ENCODE peak calls at places on chromosomes 13 and 19, in eight cellular contexts. One of them, this sample, is unnamed.
A peak's percentile ranks its signal among the peaks of the same experiment; 100 is the strongest.

GRCh38 chr19:52778811-52779210 is 7.8 kb downstream of the ZNF600 start:
- DNase-seq in SK-MEL-5: no peak
- DNase-seq in sigmoid colon: no peak
- DNase-seq in B cell: no peak
- DNase-seq in NCI-H2081: no peak
- DNase-seq in EL: peak; percentile 9
- DNase-seq in foreskin fibroblast: no peak
- DNase-seq in astrocyte of the cerebellum: no peak
- DNase-seq in this sample: no peak

GRCh38 chr19:29259153-29259552 is 46.2 kb upstream of the UQCRFS1 start:
- DNase-seq in SK-MEL-5: peak; percentile 45
- DNase-seq in sigmoid colon: no peak
- DNase-seq in B cell: no peak
- DNase-seq in NCI-H2081: no peak
- DNase-seq in EL: no peak
- DNase-seq in foreskin fibroblast: peak; percentile 3
- DNase-seq in astrocyte of the cerebellum: no peak
- DNase-seq in this sample: no peak

GRCh38 chr13:35496011-35496410 is 19.5 kb upstream of the MAB21L1 start:
- DNase-seq in SK-MEL-5: no peak
- DNase-seq in sigmoid colon: no peak
- DNase-seq in B cell: no peak
- DNase-seq in NCI-H2081: no peak
- DNase-seq in EL: no peak
- DNase-seq in foreskin fibroblast: no peak
- DNase-seq in astrocyte of the cerebellum: no peak
- DNase-seq in this sample: no peak

GRCh38 chr13:113220141-113220598 is 10.8 kb downstream of the CUL4A start:
- DNase-seq in SK-MEL-5: no peak
- DNase-seq in sigmoid colon: no peak
- DNase-seq in B cell: no peak
- DNase-seq in NCI-H2081: no peak
- DNase-seq in EL: no peak
- DNase-seq in foreskin fibroblast: no peak
- DNase-seq in astrocyte of the cerebellum: no peak
- DNase-seq in this sample: no peak

GRCh38 chr13:51601601-51602348 is 17.5 kb downstream of the WDFY2 start:
- DNase-seq in SK-MEL-5: no peak
- DNase-seq in sigmoid colon: no peak
- DNase-seq in B cell: no peak
- DNase-seq in NCI-H2081: no peak
- DNase-seq in EL: no peak
- DNase-seq in foreskin fibroblast: no peak
- DNase-seq in astrocyte of the cerebellum: no peak
- DNase-seq in this sample: no peak

GRCh38 chr13:20353973-20354372 is 121.9 kb upstream of the GJB6 start:
- DNase-seq in SK-MEL-5: peak; percentile 31
- DNase-seq in sigmoid colon: no peak
- DNase-seq in B cell: no peak
- DNase-seq in NCI-H2081: no peak
- DNase-seq in EL: peak; percentile 34
- DNase-seq in foreskin fibroblast: peak; percentile 53
- DNase-seq in astrocyte of the cerebellum: no peak
- DNase-seq in this sample: no peak

GRCh38 chr13:50866817-50867640 is 23.5 kb upstream of the DLEU7 start:
- DNase-seq in SK-MEL-5: no peak
- DNase-seq in sigmoid colon: no peak
- DNase-seq in B cell: no peak
- DNase-seq in NCI-H2081: no peak
- DNase-seq in EL: no peak
- DNase-seq in foreskin fibroblast: no peak
- DNase-seq in astrocyte of the cerebellum: no peak
- DNase-seq in this sample: no peak

GRCh38 chr13:47463726-47464125 is 537.3 kb downstream of the SUCLA2 start:
- DNase-seq in SK-MEL-5: no peak
- DNase-seq in sigmoid colon: no peak
- DNase-seq in B cell: no peak
- DNase-seq in NCI-H2081: no peak
- DNase-seq in EL: peak; percentile 78
- DNase-seq in foreskin fibroblast: peak; percentile 42
- DNase-seq in astrocyte of the cerebellum: no peak
- DNase-seq in this sample: no peak

GRCh38 chr19:33740811-33741396 is 55.8 kb upstream of the KCTD15 start:
- DNase-seq in SK-MEL-5: peak; percentile 30
- DNase-seq in sigmoid colon: no peak
- DNase-seq in B cell: no peak
- DNase-seq in NCI-H2081: no peak
- DNase-seq in EL: peak; percentile 26
- DNase-seq in foreskin fibroblast: peak; percentile 45
- DNase-seq in astrocyte of the cerebellum: peak; percentile 20
- DNase-seq in this sample: peak; percentile 54

GRCh38 chr19:6229951-6230712 is 49.6 kb downstream of the MLLT1 start:
- DNase-seq in SK-MEL-5: no peak
- DNase-seq in sigmoid colon: no peak
- DNase-seq in B cell: no peak
- DNase-seq in NCI-H2081: no peak
- DNase-seq in EL: no peak
- DNase-seq in foreskin fibroblast: no peak
- DNase-seq in astrocyte of the cerebellum: no peak
- DNase-seq in this sample: no peak

GRCh38 chr19:17292301-17293074 is 10.7 kb downstream of the ABHD8 start:
- DNase-seq in SK-MEL-5: peak; percentile 90
- DNase-seq in sigmoid colon: peak; percentile 87
- DNase-seq in B cell: peak; percentile 99
- DNase-seq in NCI-H2081: no peak
- DNase-seq in EL: peak; percentile 93
- DNase-seq in foreskin fibroblast: peak; percentile 96
- DNase-seq in astrocyte of the cerebellum: peak; percentile 70
- DNase-seq in this sample: peak; percentile 94

GRCh38 chr13:44746690-44747089 is 170.6 kb upstream of the TSC22D1 start:
- DNase-seq in SK-MEL-5: no peak
- DNase-seq in sigmoid colon: no peak
- DNase-seq in B cell: no peak
- DNase-seq in NCI-H2081: no peak
- DNase-seq in EL: no peak
- DNase-seq in foreskin fibroblast: peak; percentile 70
- DNase-seq in astrocyte of the cerebellum: no peak
- DNase-seq in this sample: no peak

GRCh38 chr13:47932953-47933687 is 68.0 kb downstream of the SUCLA2 start:
- DNase-seq in SK-MEL-5: no peak
- DNase-seq in sigmoid colon: no peak
- DNase-seq in B cell: no peak
- DNase-seq in NCI-H2081: peak; percentile 62
- DNase-seq in EL: no peak
- DNase-seq in foreskin fibroblast: no peak
- DNase-seq in astrocyte of the cerebellum: no peak
- DNase-seq in this sample: no peak

GRCh38 chr19:56097306-56097705 is 23.8 kb downstream of the ZNF787 start:
- DNase-seq in SK-MEL-5: no peak
- DNase-seq in sigmoid colon: no peak
- DNase-seq in B cell: peak; percentile 31
- DNase-seq in NCI-H2081: no peak
- DNase-seq in EL: no peak
- DNase-seq in foreskin fibroblast: no peak
- DNase-seq in astrocyte of the cerebellum: no peak
- DNase-seq in this sample: no peak

GRCh38 chr19:662207-662961 is 630 bp downstream of the RNF126 start:
- DNase-seq in SK-MEL-5: peak; percentile 35
- DNase-seq in sigmoid colon: peak; percentile 75
- DNase-seq in B cell: peak; percentile 87
- DNase-seq in NCI-H2081: peak; percentile 35
- DNase-seq in EL: peak; percentile 41
- DNase-seq in foreskin fibroblast: peak; percentile 62
- DNase-seq in astrocyte of the cerebellum: no peak
- DNase-seq in this sample: no peak

GRCh38 chr19:35249146-35249847 is 495 bp downstream of the LSR start:
- DNase-seq in SK-MEL-5: no peak
- DNase-seq in sigmoid colon: peak; percentile 43
- DNase-seq in B cell: peak; percentile 68
- DNase-seq in NCI-H2081: no peak
- DNase-seq in EL: no peak
- DNase-seq in foreskin fibroblast: no peak
- DNase-seq in astrocyte of the cerebellum: no peak
- DNase-seq in this sample: no peak

GRCh38 chr19:3358919-3359849 is 7.2 kb upstream of the NFIC start:
- DNase-seq in SK-MEL-5: peak; percentile 47
- DNase-seq in sigmoid colon: peak; percentile 88
- DNase-seq in B cell: peak; percentile 97
- DNase-seq in NCI-H2081: peak; percentile 45
- DNase-seq in EL: peak; percentile 54
- DNase-seq in foreskin fibroblast: peak; percentile 83
- DNase-seq in astrocyte of the cerebellum: no peak
- DNase-seq in this sample: peak; percentile 83

GRCh38 chr13:105341256-105341655 is 1194.2 kb downstream of the EFNB2 start:
- DNase-seq in SK-MEL-5: no peak
- DNase-seq in sigmoid colon: no peak
- DNase-seq in B cell: no peak
- DNase-seq in NCI-H2081: no peak
- DNase-seq in EL: no peak
- DNase-seq in foreskin fibroblast: no peak
- DNase-seq in astrocyte of the cerebellum: no peak
- DNase-seq in this sample: no peak

GRCh38 chr13:28136916-28137315 is 1.4 kb upstream of the PAN3 start:
- DNase-seq in SK-MEL-5: no peak
- DNase-seq in sigmoid colon: no peak
- DNase-seq in B cell: no peak
- DNase-seq in NCI-H2081: no peak
- DNase-seq in EL: no peak
- DNase-seq in foreskin fibroblast: peak; percentile 23
- DNase-seq in astrocyte of the cerebellum: no peak
- DNase-seq in this sample: no peak

GRCh38 chr13:113491418-113491883 is 940 bp upstream of the DCUN1D2 start:
- DNase-seq in SK-MEL-5: peak; percentile 18
- DNase-seq in sigmoid colon: no peak
- DNase-seq in B cell: peak; percentile 55
- DNase-seq in NCI-H2081: no peak
- DNase-seq in EL: peak; percentile 40
- DNase-seq in foreskin fibroblast: peak; percentile 66
- DNase-seq in astrocyte of the cerebellum: no peak
- DNase-seq in this sample: peak; percentile 62

GRCh38 chr19:2755448-2755705 is 15.6 kb upstream of the SLC39A3 start:
- DNase-seq in SK-MEL-5: no peak
- DNase-seq in sigmoid colon: no peak
- DNase-seq in B cell: no peak
- DNase-seq in NCI-H2081: no peak
- DNase-seq in EL: no peak
- DNase-seq in foreskin fibroblast: no peak
- DNase-seq in astrocyte of the cerebellum: no peak
- DNase-seq in this sample: no peak

GRCh38 chr13:57631607-57632275 is at the start of gene PCDH17:
- DNase-seq in SK-MEL-5: peak; percentile 60
- DNase-seq in sigmoid colon: no peak
- DNase-seq in B cell: peak; percentile 35
- DNase-seq in NCI-H2081: peak; percentile 29
- DNase-seq in EL: no peak
- DNase-seq in foreskin fibroblast: peak; percentile 9
- DNase-seq in astrocyte of the cerebellum: no peak
- DNase-seq in this sample: no peak